ENCODE peak calls at places on chromosomes 12 and 14, in five cellular contexts. Q is Calu3; I is CD8-positive, alpha-beta T cell; A is GM04504; N is NCI-H1694 treated with DMSO at 0.1 percent for 48 hours. E is an unnamed sample.
A peak's percentile ranks its signal among the peaks of the same experiment; 100 is the strongest.

GRCh38 chr12:51863921-51864700 is 15.6 kb upstream of the FIGNL2 start:
- DNase-seq in Q (no peak), I (no peak), A (no peak), N (peak; percentile 75), E (no peak)

GRCh38 chr12:131959137-131959536 is 9.4 kb downstream of the EP400 start:
- DNase-seq in Q (no peak), I (no peak), A (no peak), N (no peak), E (no peak)

GRCh38 chr14:57492859-57493258 is 798 bp downstream of the CCDC198 start:
- DNase-seq in Q (peak; percentile 36), I (no peak), A (peak; percentile 67), N (no peak), E (no peak)

GRCh38 chr14:95652171-95652570 is 34.1 kb upstream of the TCL1B start:
- DNase-seq in Q (no peak), I (no peak), A (no peak), N (no peak), E (no peak)

GRCh38 chr12:19074700-19075099 is 54.8 kb upstream of the PLEKHA5 start:
- DNase-seq in Q (no peak), I (no peak), A (no peak), N (no peak), E (no peak)

GRCh38 chr14:65255029-65255545 is 152.8 kb upstream of the MAX start:
- DNase-seq in Q (peak; percentile 59), I (no peak), A (no peak), N (no peak), E (no peak)

GRCh38 chr12:52050116-52050770 is 999 bp upstream of the NR4A1 start:
- DNase-seq in Q (no peak), I (no peak), A (no peak), N (no peak), E (no peak)

GRCh38 chr14:24057867-24058259 is 6.1 kb downstream of the CARMIL3 start:
- DNase-seq in Q (no peak), I (no peak), A (no peak), N (no peak), E (no peak)

E was measured in KG1.